ENCODE peak calls at places on chromosome 10, in four cellular contexts. E is left cardiac atrium, P is brain microvascular endothelial cell, N is HFF-Myc. B is an unnamed sample.

GRCh38 chr10:102791754-102792153 is 45.5 kb downstream of the CYP17A1 start:
- DNase-seq in N (no peak), P (no peak), E (no peak), B (no peak)

GRCh38 chr10:70260259-70260658 is 23.5 kb downstream of the NPFFR1 start:
- DNase-seq in E (no peak), P (no peak), N (no peak), B (no peak)

GRCh38 chr10:103021897-103022286 is 103.8 kb downstream of the CNNM2 start:
- DNase-seq in E (no peak), P (peak), N (no peak), B (no peak)

GRCh38 chr10:110610308-110610774 is 33.8 kb upstream of the RBM20 start:
- DNase-seq in E (no peak), N (no peak), P (peak), B (no peak)

GRCh38 chr10:132512693-132513345 is 24.8 kb upstream of the INPP5A start:
- DNase-seq in P (no peak), E (no peak), N (no peak), B (no peak)

GRCh38 chr10:59465089-59465488 is 102.7 kb upstream of the FAM13C start:
- DNase-seq in E (no peak), P (peak), N (no peak), B (no peak)

GRCh38 chr10:60003709-60004191 is 97.4 kb upstream of the CCDC6 start:
- DNase-seq in P (no peak), E (peak), N (no peak), B (no peak)

GRCh38 chr10:48751730-48752129 is 67.1 kb downstream of the WDFY4 start:
- DNase-seq in E (no peak), N (no peak), P (no peak), B (no peak)

GRCh38 chr10:5858811-5859210 is 30.9 kb downstream of the ANKRD16 start:
- DNase-seq in E (no peak), P (no peak), N (no peak), B (no peak)

GRCh38 chr10:132637477-132638129 is 100.0 kb downstream of the INPP5A start:
- DNase-seq in P (peak), N (peak), E (no peak), B (no peak)

GRCh38 chr10:43257210-43258031 is 9.4 kb downstream of the RASGEF1A start:
- DNase-seq in P (no peak), N (no peak), E (no peak), B (no peak)

GRCh38 chr10:36592964-36593363 is 532.4 kb upstream of the ANKRD30A start:
- DNase-seq in N (no peak), E (no peak), P (no peak), B (no peak)

GRCh38 chr10:77949167-77949566 is 22.6 kb upstream of the DLG5 start:
- DNase-seq in P (peak), E (peak), N (no peak), B (no peak)

GRCh38 chr10:103916901-103917300 is 1.1 kb downstream of the STN1 start:
- DNase-seq in P (no peak), E (no peak), N (no peak), B (no peak)

GRCh38 chr10:102660891-102661613 is 16.8 kb downstream of the TRIM8 start:
- DNase-seq in N (no peak), E (peak), P (no peak), B (no peak)

GRCh38 chr10:125103466-125104377 is 56.6 kb downstream of the CTBP2 start:
- DNase-seq in P (no peak), N (no peak), E (no peak), B (no peak)

GRCh38 chr10:4177826-4178225 is 392.8 kb upstream of the KLF6 start:
- DNase-seq in E (no peak), N (no peak), P (no peak), B (no peak)

GRCh38 chr10:24444337-24444736 is 235.4 kb downstream of the KIAA1217 start:
- DNase-seq in P (peak), N (peak), E (no peak), B (no peak)

GRCh38 chr10:70575486-70575873 is 27.1 kb downstream of the PRF1 start:
- DNase-seq in N (no peak), P (no peak), E (peak), B (no peak)

GRCh38 chr10:1559731-1560130 is 177.6 kb downstream of the ADARB2 start:
- DNase-seq in N (no peak), P (no peak), E (no peak), B (no peak)

GRCh38 chr10:119350529-119351001 is 143.2 kb downstream of the GRK5 start:
- DNase-seq in N (no peak), P (no peak), E (peak), B (no peak)

GRCh38 chr10:116849271-116850057 is at the start of gene ENO4:
- DNase-seq in E (peak), N (peak), P (peak), B (peak)

GRCh38 chr10:105243381-105243780 is 602.3 kb downstream of the SORCS3 start:
- DNase-seq in P (no peak), E (no peak), N (no peak), B (no peak)

GRCh38 chr10:119306514-119306951 is 99.2 kb downstream of the GRK5 start:
- DNase-seq in N (no peak), E (no peak), P (no peak), B (no peak)

GRCh38 chr10:66747451-66747850 is 178.4 kb upstream of the LRRTM3 start:
- DNase-seq in P (peak), N (peak), E (no peak), B (no peak)

GRCh38 chr10:122112021-122112616 is 123.2 kb downstream of the TACC2 start:
- DNase-seq in N (no peak), E (no peak), P (peak), B (no peak)

GRCh38 chr10:90461437-90462155 is 396.2 kb downstream of the HTR7 start:
- DNase-seq in E (no peak), P (no peak), N (no peak), B (no peak)

GRCh38 chr10:18960466-18961079 is 88.0 kb upstream of the MALRD1 start:
- DNase-seq in N (no peak), E (no peak), P (no peak), B (no peak)

GRCh38 chr10:70223728-70224127 is 9.5 kb downstream of the PPA1 start:
- DNase-seq in N (no peak), E (no peak), P (no peak), B (no peak)

GRCh38 chr10:103353281-103353680 is 2.3 kb upstream of the PCGF6 start:
- DNase-seq in P (no peak), N (no peak), E (no peak), B (no peak)